ENCODE peak calls at places on chromosomes 12 and 14, in nine cellular contexts. G, W, T, U, R, H, Z, A and M are unnamed samples.

GRCh38 chr12:130266751-130267150 is 70.9 kb upstream of the PIWIL1 start:
- DNase-seq in G (no peak), W (no peak), T (no peak), U (no peak), R (no peak), H (peak; percentile 66), Z (no peak), A (no peak), M (no peak)

GRCh38 chr12:54141534-54142475 is 47.0 kb downstream of the SMUG1 start:
- DNase-seq in G (no peak), W (peak; percentile 34), T (no peak), U (no peak), R (no peak), H (no peak), Z (no peak), A (no peak), M (no peak)

GRCh38 chr14:61894452-61895077 is 132.3 kb downstream of the SNAPC1 start:
- DNase-seq in G (peak; percentile 72), W (peak; percentile 15), T (peak; percentile 16), U (no peak), R (peak; percentile 65), H (peak; percentile 69), Z (peak; percentile 76), A (peak; percentile 30), M (peak; percentile 12)

GRCh38 chr12:71900091-71900490 is 38.6 kb upstream of the TPH2 start:
- DNase-seq in G (no peak), W (no peak), T (no peak), U (peak; percentile 13), R (no peak), H (no peak), Z (no peak), A (no peak), M (no peak)

GRCh38 chr12:10722905-10723866 is at the start of gene YBX3:
- DNase-seq in G (peak; percentile 94), W (peak; percentile 87), T (peak; percentile 41), U (peak; percentile 44), R (peak; percentile 87), H (peak; percentile 84), Z (peak; percentile 93), A (peak; percentile 35), M (peak; percentile 95)

GRCh38 chr12:20369164-20370000 is 1.0 kb downstream of the PDE3A start:
- DNase-seq in G (peak; percentile 72), W (peak; percentile 71), T (no peak), U (no peak), R (peak; percentile 27), H (peak; percentile 85), Z (peak; percentile 62), A (no peak), M (peak; percentile 78)

GRCh38 chr14:35883677-35884293 is 57.6 kb downstream of the BRMS1L start:
- DNase-seq in G (no peak), W (no peak), T (no peak), U (no peak), R (peak; percentile 54), H (no peak), Z (peak; percentile 33), A (no peak), M (no peak)

GRCh38 chr14:63862163-63862562 is 9.4 kb downstream of the SYNE2 start:
- DNase-seq in G (no peak), W (no peak), T (no peak), U (no peak), R (no peak), H (no peak), Z (no peak), A (no peak), M (no peak)

GRCh38 chr14:22526744-22527143 is 62.3 kb downstream of the DAD1 start:
- DNase-seq in G (no peak), W (no peak), T (no peak), U (no peak), R (no peak), H (no peak), Z (no peak), A (no peak), M (no peak)

GRCh38 chr12:99722690-99723486 is 75.3 kb downstream of the GARIN6 start:
- DNase-seq in G (no peak), W (no peak), T (no peak), U (no peak), R (no peak), H (peak; percentile 53), Z (no peak), A (no peak), M (no peak)

GRCh38 chr14:92259613-92260357 is 63.2 kb upstream of the SLC24A4 start:
- DNase-seq in G (no peak), W (no peak), T (no peak), U (no peak), R (no peak), H (no peak), Z (peak; percentile 30), A (no peak), M (no peak)
- TF ChIP-seq CTCF in G (no peak), W (no peak), T (no peak), U (no peak), R (no peak), H (no peak), Z (no peak), A (no peak), M (no peak)

GRCh38 chr12:112837629-112838191 is 46.2 kb downstream of the RPH3A start:
- DNase-seq in G (no peak), W (no peak), T (no peak), U (peak; percentile 46), R (no peak), H (no peak), Z (no peak), A (no peak), M (no peak)

GRCh38 chr12:112838731-112839130 is 47.2 kb downstream of the RPH3A start:
- DNase-seq in G (no peak), W (no peak), T (no peak), U (no peak), R (no peak), H (no peak), Z (no peak), A (no peak), M (no peak)

GRCh38 chr12:112839386-112839972 is 47.9 kb downstream of the RPH3A start:
- DNase-seq in G (no peak), W (no peak), T (no peak), U (peak; percentile 89), R (no peak), H (no peak), Z (no peak), A (no peak), M (no peak)

GRCh38 chr12:112833939-112834338 is 42.4 kb downstream of the RPH3A start:
- DNase-seq in G (no peak), W (no peak), T (no peak), U (no peak), R (no peak), H (no peak), Z (no peak), A (no peak), M (no peak)

DNA sequence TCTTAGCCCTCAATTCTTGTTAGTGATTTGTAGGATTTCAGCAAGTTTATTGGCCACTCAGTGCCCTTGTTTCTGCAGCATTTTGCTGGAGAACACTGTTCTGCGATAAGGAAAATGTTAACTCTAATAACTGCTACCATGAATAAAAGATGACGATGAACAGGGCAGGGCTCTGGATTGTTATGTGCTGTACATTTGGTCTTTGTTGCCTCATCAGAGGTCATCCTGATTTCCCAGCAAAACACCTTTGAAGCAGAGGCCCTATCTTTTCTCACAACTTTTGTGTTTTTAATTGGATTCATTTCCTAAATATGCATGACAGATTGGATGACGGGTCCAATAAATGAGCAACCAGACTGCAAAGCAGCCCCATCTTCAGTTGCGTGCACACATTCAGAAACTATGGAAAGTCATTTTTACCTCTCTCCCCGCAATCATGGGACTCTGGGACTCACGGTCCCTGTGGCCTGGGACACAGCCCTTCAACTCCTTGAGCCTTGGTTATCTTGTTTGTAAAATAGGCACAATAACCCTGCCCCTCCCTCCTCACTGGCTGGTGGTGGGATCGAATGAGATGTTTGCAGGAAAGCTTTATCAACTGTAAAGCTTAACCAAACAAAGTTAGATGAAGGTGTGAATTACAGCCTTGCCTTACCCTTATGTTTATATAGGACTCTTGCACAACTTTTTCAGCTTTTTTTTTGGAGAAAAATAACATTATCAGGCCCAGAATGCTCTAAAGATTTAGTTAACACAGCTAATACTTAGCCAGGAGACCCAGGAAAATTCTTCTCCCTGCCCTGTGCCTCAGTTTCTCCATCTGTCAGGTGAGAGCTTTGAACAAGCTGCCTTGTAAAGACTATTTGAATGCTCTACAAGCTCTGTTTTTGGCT is 45.4 kb downstream of the RPH3A start:
- DNase-seq in G (no peak), W (no peak), T (no peak), U (no peak), R (no peak), H (no peak), Z (no peak), A (no peak), M (no peak)
- H3K27ac ChIP-seq in G (no peak overlapping the region), W (no peak overlapping the region), T (no peak overlapping the region), U (no peak overlapping the region), R (no peak overlapping the region), H (no peak overlapping the region), Z (no peak overlapping the region), A (no peak overlapping the region), M (no peak overlapping the region)

GRCh38 chr12:44972746-44973421 is 78.0 kb downstream of the DBX2 start:
- DNase-seq in G (no peak), W (no peak), T (no peak), U (no peak), R (no peak), H (no peak), Z (no peak), A (no peak), M (no peak)
- TF ChIP-seq CTCF in G (peak; percentile 18), W (no peak), T (peak; percentile 49), U (peak; percentile 58), R (no peak), H (peak; percentile 69), Z (no peak), A (no peak), M (peak; percentile 20)

DNA sequence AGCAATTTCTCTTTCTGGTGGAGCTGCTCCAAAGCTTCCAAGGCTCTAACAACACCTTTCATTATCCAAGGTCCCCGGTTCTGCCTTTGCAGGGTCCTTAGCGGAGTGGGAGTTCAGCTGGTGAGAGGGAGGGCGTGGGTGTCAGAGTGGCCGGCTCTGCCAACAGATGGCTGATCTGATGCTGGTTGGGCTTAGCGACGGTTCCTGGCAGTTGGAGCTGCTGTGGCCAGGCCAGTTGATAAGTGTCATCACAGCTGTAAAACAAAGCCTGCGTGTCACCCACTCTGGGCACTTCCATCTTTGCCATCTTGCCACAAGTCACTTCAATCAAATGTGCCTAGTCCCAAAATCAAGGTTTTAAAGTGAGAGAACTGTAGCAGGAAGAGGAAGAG is 36.3 kb downstream of the RIN3 start:
- DNase-seq in G (no peak), W (no peak), T (no peak), U (no peak), R (no peak), H (no peak), Z (peak; percentile 56), A (no peak), M (peak; percentile 78)
- H3K27ac ChIP-seq in G (peak overlapping the region; percentile 78), W (peak overlapping the region; percentile 71), T (no peak overlapping the region), U (no peak overlapping the region), R (peak overlapping the region; percentile 79), H (no peak overlapping the region), Z (peak overlapping the region; percentile 64), A (no peak overlapping the region), M (peak overlapping the region; percentile 50)